ENCODE peak calls at places on chromosomes 3 and 15, in eight cellular contexts. M is spleen, P is tibial nerve, D is heart left ventricle, O is body of pancreas, J is IMR-90, Y is HCT116, L is breast epithelium. F is an unnamed sample.

GRCh38 chr3:29354894-29355293 is 74.0 kb downstream of the RBMS3 start:
- DNase-seq in M (no peak), O (no peak), L (no peak), J (no peak), Y (no peak), D (no peak), P (no peak), F (no peak)

GRCh38 chr3:195282982-195283381 is 12.0 kb upstream of the XXYLT1 start:
- DNase-seq in P (no peak), Y (no peak), M (no peak), D (no peak), L (no peak), O (no peak), J (no peak), F (no peak)

GRCh38 chr15:29337156-29337959 is 67.7 kb upstream of the NSMCE3 start:
- DNase-seq in D (no peak), P (no peak), J (peak), Y (no peak), M (no peak), O (peak), L (no peak), F (no peak)

GRCh38 chr15:79954659-79955058 is 16.3 kb downstream of the BCL2A1 start:
- DNase-seq in M (no peak), Y (no peak), D (no peak), L (no peak), P (no peak), O (no peak), J (no peak), F (no peak)

GRCh38 chr15:67164811-67165652 is 89.4 kb downstream of the AAGAB start:
- DNase-seq in M (no peak), O (no peak), J (peak), Y (no peak), L (no peak), P (no peak), D (peak), F (no peak)

GRCh38 chr3:125367403-125368230 is 7.5 kb downstream of the ZNF148 start:
- DNase-seq in J (peak), L (no peak), D (no peak), O (no peak), M (no peak), P (no peak), Y (no peak), F (no peak)

GRCh38 chr15:59330649-59331048 is 42.0 kb downstream of the MYO1E start:
- DNase-seq in P (no peak), J (no peak), M (no peak), Y (no peak), D (no peak), O (no peak), L (no peak), F (no peak)

GRCh38 chr15:90213123-90213817 is 12.1 kb downstream of the SEMA4B start:
- DNase-seq in Y (no peak), O (peak), J (no peak), D (peak), P (no peak), M (no peak), L (no peak), F (no peak)

GRCh38 chr15:28112101-28112760 is 13.1 kb upstream of the OCA2 start:
- DNase-seq in M (no peak), L (no peak), J (no peak), D (no peak), Y (no peak), O (no peak), P (no peak), F (no peak)

GRCh38 chr3:118781879-118782278 is 252.8 kb downstream of the IGSF11 start:
- DNase-seq in O (no peak), M (no peak), L (no peak), J (no peak), Y (no peak), D (no peak), P (no peak), F (no peak)

GRCh38 chr3:128698211-128699011 is 27.6 kb upstream of the RAB7A start:
- DNase-seq in M (peak), D (peak), P (no peak), Y (no peak), O (peak), L (no peak), J (no peak), F (peak)

GRCh38 chr3:102444101-102444500 is 9.3 kb downstream of the ZPLD1 start:
- DNase-seq in D (no peak), J (peak), M (no peak), L (no peak), O (no peak), Y (no peak), P (no peak), F (no peak)

GRCh38 chr15:62301993-62302665 is 137.0 kb upstream of the C2CD4B start:
- DNase-seq in D (no peak), M (no peak), P (no peak), L (no peak), O (peak), Y (no peak), J (peak), F (peak)

GRCh38 chr3:116939091-116939490 is 229.5 kb downstream of the TUSC7 start:
- DNase-seq in L (no peak), D (no peak), P (no peak), J (no peak), M (no peak), O (no peak), Y (no peak), F (no peak)

GRCh38 chr15:64151727-64152506 is at the start of gene SNX22:
- DNase-seq in J (no peak), O (peak), D (peak), L (no peak), M (peak), P (no peak), Y (no peak), F (no peak)

GRCh38 chr15:80942746-80943565 is 46.7 kb downstream of the MESD start:
- DNase-seq in M (no peak), L (peak), O (peak), J (peak), P (no peak), D (peak), Y (no peak), F (peak)

GRCh38 chr3:73727117-73727802 is 102.5 kb upstream of the PDZRN3 start:
- DNase-seq in M (no peak), Y (no peak), P (no peak), O (peak), L (no peak), J (peak), D (no peak), F (peak)

GRCh38 chr15:33256874-33257273 is 53.9 kb upstream of the RYR3 start:
- DNase-seq in O (no peak), L (no peak), Y (no peak), M (no peak), P (no peak), J (no peak), D (no peak), F (no peak)

GRCh38 chr15:55774113-55774970 is 31.4 kb upstream of the PRTG start:
- DNase-seq in P (no peak), L (no peak), O (peak), Y (peak), M (no peak), J (peak), D (no peak), F (peak)

GRCh38 chr3:183560607-183561006 is 5.1 kb upstream of the KLHL6 start:
- DNase-seq in D (no peak), L (no peak), M (no peak), J (no peak), Y (no peak), O (no peak), P (no peak), F (no peak)

GRCh38 chr15:71495381-71495780 is 315.0 kb upstream of the NR2E3 start:
- DNase-seq in L (no peak), Y (no peak), P (no peak), M (no peak), O (no peak), D (no peak), J (no peak), F (no peak)

GRCh38 chr3:150147776-150148175 is 177.1 kb upstream of the PFN2 start:
- DNase-seq in L (no peak), P (no peak), M (no peak), O (no peak), Y (no peak), D (no peak), J (peak), F (no peak)

GRCh38 chr3:71565976-71566375 is 17.6 kb downstream of the FOXP1 start:
- DNase-seq in D (no peak), J (no peak), L (no peak), Y (no peak), P (no peak), O (no peak), M (no peak), F (no peak)

GRCh38 chr15:67409175-67409574 is 111.8 kb upstream of the C15orf61 start:
- DNase-seq in M (no peak), P (no peak), Y (no peak), O (no peak), J (no peak), D (no peak), L (no peak), F (no peak)

GRCh38 chr15:50210462-50211264 is 28.7 kb downstream of the SLC27A2 start:
- DNase-seq in M (no peak), P (no peak), J (no peak), Y (no peak), L (no peak), O (no peak), D (no peak), F (no peak)

GRCh38 chr3:61094608-61095007 is 156.6 kb downstream of the FHIT start:
- DNase-seq in M (no peak), Y (no peak), O (no peak), J (no peak), D (no peak), P (no peak), L (no peak), F (no peak)

GRCh38 chr3:149247025-149247710 is 25.5 kb upstream of the CP start:
- DNase-seq in J (peak), M (no peak), Y (no peak), D (no peak), P (no peak), L (no peak), O (no peak), F (no peak)

GRCh38 chr15:39180494-39180930 is 400.4 kb upstream of the THBS1 start:
- DNase-seq in P (no peak), M (no peak), Y (no peak), O (no peak), D (no peak), J (peak), L (no peak), F (no peak)

GRCh38 chr15:29913528-29914135 is 91.4 kb upstream of the TJP1 start:
- DNase-seq in Y (no peak), O (no peak), P (no peak), L (no peak), M (no peak), D (no peak), J (peak), F (no peak)

GRCh38 chr3:14414841-14415464 is 12.5 kb downstream of the SLC6A6 start:
- DNase-seq in D (no peak), O (no peak), J (no peak), M (no peak), Y (no peak), L (no peak), P (no peak), F (no peak)

GRCh38 chr3:14416453-14416852 is 14.0 kb downstream of the SLC6A6 start:
- DNase-seq in P (no peak), D (no peak), O (no peak), Y (no peak), J (no peak), M (no peak), L (no peak), F (no peak)

GRCh38 chr3:14412831-14413380 is 10.5 kb downstream of the SLC6A6 start:
- DNase-seq in Y (no peak), M (no peak), P (no peak), J (no peak), O (no peak), D (no peak), L (no peak), F (peak)

GRCh38 chr3:14413381-14414071 is 11.1 kb downstream of the SLC6A6 start:
- DNase-seq in P (no peak), J (peak), Y (no peak), D (no peak), O (no peak), M (no peak), L (no peak), F (no peak)

GRCh38 chr3:14415501-14415900 is 13.1 kb downstream of the SLC6A6 start:
- DNase-seq in J (peak), P (no peak), Y (no peak), M (no peak), L (no peak), D (no peak), O (no peak), F (no peak)
- TF ChIP-seq POLR2A in J (no peak), P (no peak), Y (no peak), M (no peak), L (no peak), D (no peak), O (no peak), F (no peak)

GRCh38 chr15:52112203-52112750 is 298 bp downstream of the BCL2L10 start:
- DNase-seq in D (peak), Y (no peak), P (no peak), J (no peak), O (peak), L (peak), M (peak), F (no peak)

GRCh38 chr15:52113246-52113645 is 671 bp upstream of the BCL2L10 start:
- DNase-seq in L (no peak), M (no peak), D (no peak), J (no peak), O (no peak), Y (no peak), P (no peak), F (no peak)

GRCh38 chr15:52113708-52114107 is 1.1 kb upstream of the BCL2L10 start:
- DNase-seq in Y (no peak), D (no peak), L (no peak), M (no peak), O (no peak), J (no peak), P (no peak), F (no peak)

GRCh38 chr15:52109559-52110451 is 2.8 kb downstream of the BCL2L10 start:
- DNase-seq in O (no peak), L (no peak), P (no peak), M (no peak), D (no peak), Y (no peak), J (no peak), F (no peak)

DNA sequence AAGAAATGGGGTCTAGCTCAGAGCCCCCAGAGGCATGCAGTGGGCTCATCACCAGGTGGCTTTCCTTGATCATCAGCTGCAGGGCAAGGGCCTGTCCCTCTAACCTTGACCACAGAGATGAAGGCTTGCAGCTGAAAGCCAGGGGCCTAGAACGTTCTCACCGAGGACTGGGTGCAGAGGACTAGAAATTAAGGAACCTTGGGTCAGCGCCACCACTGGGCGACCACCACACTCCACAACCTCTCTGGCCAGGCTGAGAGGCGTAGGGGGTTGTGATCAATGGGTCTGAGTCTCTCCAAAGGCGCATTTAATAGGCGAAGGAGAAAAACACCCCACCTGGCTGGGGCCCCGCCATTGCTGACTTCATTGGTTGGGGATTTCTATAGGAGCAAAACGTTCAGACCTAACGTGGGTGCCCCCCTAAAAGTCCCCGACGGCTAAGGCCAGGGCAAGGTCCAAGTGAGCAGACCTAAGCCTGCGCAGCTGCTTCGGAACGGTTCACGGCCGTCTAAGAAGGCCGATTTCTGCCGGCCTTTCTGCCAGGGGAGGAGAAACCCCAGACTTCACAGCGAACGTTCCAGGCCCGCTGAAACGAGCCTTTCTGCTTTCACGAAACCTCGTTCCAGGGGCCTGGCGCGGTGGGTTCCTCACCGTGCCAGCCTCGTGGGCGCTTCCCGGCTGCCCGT is 915 bp downstream of the BCL2L10 start:
- DNase-seq in M (no peak), D (no peak), P (no peak), Y (no peak), O (no peak), J (no peak), L (no peak), F (no peak)
- TF ChIP-seq POLR2A in M (no peak), D (no peak), P (no peak), Y (no peak), O (no peak), J (no peak), L (no peak), F (no peak)

GRCh38 chr3:112333002-112333385 is at the start of gene CD200:
- DNase-seq in J (peak), Y (no peak), P (peak), D (peak), O (peak), M (peak), L (peak), F (peak)
- TF ChIP-seq POLR2A in J (no peak), Y (no peak), P (no peak), D (no peak), O (peak), M (no peak), L (no peak), F (peak)

GRCh38 chr15:31262901-31263671 is 63.5 kb upstream of the KLF13 start:
- DNase-seq in M (peak), Y (no peak), O (no peak), J (peak), P (no peak), L (no peak), D (peak), F (peak)
- TF ChIP-seq POLR2A in M (no peak), Y (no peak), O (no peak), J (no peak), P (no peak), L (no peak), D (no peak), F (no peak)